ENCODE peak calls at places on chromosomes 4 and X, in seven cellular contexts. P is IMR-90, O is H1, J is H9, R is mesendoderm, M is mesenchymal stem cell, T is trophoblast cell. E is an unnamed sample.

GRCh38 chr4:177442623-177443155 is 452 bp upstream of the AGA start:
- DNase-seq in P (no peak), O (no peak), J (no peak), R (no peak), M (no peak), T (no peak), E (no peak)

GRCh38 chrX:105695451-105695850 is 126.9 kb upstream of the NRK start:
- DNase-seq in P (peak), O (no peak), J (no peak), R (no peak), M (peak), T (peak), E (no peak)

GRCh38 chr4:17082186-17082585 is 183.7 kb upstream of the LDB2 start:
- DNase-seq in P (no peak), O (no peak), J (no peak), R (peak), M (no peak), T (no peak), E (no peak)

GRCh38 chr4:112765317-112765989 is 128.5 kb downstream of the LARP7 start:
- DNase-seq in P (peak), O (peak), J (no peak), R (peak), M (peak), T (peak), E (peak)

GRCh38 chr4:174540175-174540574 is 17.9 kb upstream of the HPGD start:
- DNase-seq in P (no peak), O (no peak), J (no peak), R (no peak), M (no peak), T (peak), E (no peak)

GRCh38 chr4:38686682-38687081 is 22.7 kb downstream of the KLF3 start:
- DNase-seq in P (no peak), O (no peak), J (no peak), R (no peak), M (no peak), T (no peak), E (no peak)

GRCh38 chrX:63250253-63250868 is 100.8 kb downstream of the SPIN4 start:
- DNase-seq in P (peak), O (no peak), J (peak), R (peak), M (peak), T (peak), E (peak)

GRCh38 chrX:110044531-110045249 is 41.8 kb downstream of the TMEM164 start:
- DNase-seq in P (no peak), O (no peak), J (no peak), R (peak), M (no peak), T (no peak), E (no peak)

GRCh38 chr4:110683600-110683999 is 60.7 kb upstream of the PITX2 start:
- DNase-seq in P (no peak), O (no peak), J (no peak), R (no peak), M (no peak), T (no peak), E (no peak)

GRCh38 chr4:48139688-48140087 is 5.6 kb upstream of the TXK start:
- DNase-seq in P (peak), O (no peak), J (no peak), R (no peak), M (peak), T (no peak), E (no peak)

GRCh38 chr4:142550955-142551354 is 295.1 kb downstream of the INPP4B start:
- DNase-seq in P (no peak), O (no peak), J (no peak), R (no peak), M (no peak), T (no peak), E (no peak)

GRCh38 chr4:113738251-113738650 is 23.3 kb downstream of the CAMK2D start:
- DNase-seq in P (peak), O (no peak), J (no peak), R (no peak), M (peak), T (no peak), E (no peak)

GRCh38 chr4:139137745-139138144 is 39.3 kb downstream of the ELF2 start:
- DNase-seq in P (no peak), O (no peak), J (no peak), R (no peak), M (no peak), T (no peak), E (no peak)

GRCh38 chr4:7658297-7659204 is 223.8 kb upstream of the PSAPL1 start:
- DNase-seq in P (peak), O (no peak), J (no peak), R (no peak), M (peak), T (no peak), E (no peak)

GRCh38 chrX:73615022-73615421 is 52.0 kb downstream of the CHIC1 start:
- DNase-seq in P (no peak), O (no peak), J (no peak), R (no peak), M (no peak), T (no peak), E (no peak)

GRCh38 chrX:153599192-153600031 is 473 bp upstream of the CCNQ start:
- DNase-seq in P (peak), O (no peak), J (peak), R (peak), M (peak), T (peak), E (peak)

GRCh38 chr4:4519296-4519898 is 22.5 kb downstream of the STX18 start:
- DNase-seq in P (peak), O (no peak), J (no peak), R (peak), M (peak), T (peak), E (no peak)

GRCh38 chr4:15295421-15296162 is 132.2 kb upstream of the C1QTNF7 start:
- DNase-seq in P (no peak), O (no peak), J (no peak), R (peak), M (no peak), T (peak), E (no peak)

GRCh38 chr4:85414972-85415371 is 60.0 kb upstream of the ARHGAP24 start:
- DNase-seq in P (no peak), O (no peak), J (no peak), R (no peak), M (no peak), T (no peak), E (no peak)

GRCh38 chrX:135973548-135974278 is at the start of gene MMGT1:
- DNase-seq in P (peak), O (no peak), J (peak), R (peak), M (peak), T (peak), E (peak)

GRCh38 chr4:181646864-181647263 is 596.3 kb upstream of the TENM3 start:
- DNase-seq in P (peak), O (no peak), J (no peak), R (no peak), M (no peak), T (no peak), E (no peak)

GRCh38 chrX:13902406-13902805 is 85.5 kb upstream of the GPM6B start:
- DNase-seq in P (no peak), O (no peak), J (no peak), R (no peak), M (no peak), T (no peak), E (no peak)
- H3K23ac ChIP-seq in P (no peak), O (no peak), J (no peak), R (no peak), M (no peak), T (no peak), E (no peak)

GRCh38 chr4:69754926-69755580 is 5.4 kb downstream of the SULT1B1 start:
- DNase-seq in P (no peak), O (no peak), J (no peak), R (no peak), M (no peak), T (no peak), E (no peak)
- H4K8ac ChIP-seq in P (no peak), O (no peak), J (no peak), R (no peak), M (no peak), T (no peak), E (no peak)

GRCh38 chrX:24651783-24652182 is 4.6 kb upstream of the PCYT1B start:
- DNase-seq in P (no peak), O (no peak), J (no peak), R (no peak), M (no peak), T (no peak), E (no peak)
- H3K23ac ChIP-seq in P (no peak), O (no peak), J (no peak), R (no peak), M (no peak), T (no peak), E (no peak)

DNA sequence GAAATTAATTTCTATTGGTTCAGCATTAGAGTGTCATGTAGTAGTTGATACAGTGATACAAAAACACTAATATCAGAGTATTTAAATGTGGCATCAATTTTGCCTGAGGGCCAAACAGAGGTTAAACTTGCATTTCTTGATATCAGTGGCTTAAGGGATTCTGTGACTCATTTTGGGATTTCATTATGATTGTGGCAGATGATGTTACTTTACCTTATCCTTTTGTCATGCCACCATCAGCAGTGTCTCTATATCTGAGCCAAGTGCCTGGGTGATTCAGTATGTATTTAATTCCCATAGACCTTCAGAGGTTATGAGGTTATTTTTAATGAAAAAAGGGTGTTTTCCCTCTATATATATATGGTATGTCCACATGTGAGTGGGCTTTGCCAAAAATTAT is 582.9 kb downstream of the ADGRL3 start:
- DNase-seq in P (no peak), O (no peak), J (no peak), R (no peak), M (no peak), T (no peak), E (no peak)
- H4K8ac ChIP-seq in P (no peak), O (no peak), J (no peak), R (no peak), M (no peak), T (no peak), E (no peak)